ENCODE peak calls at places on chromosomes 6 and 20, in eight cellular contexts. One of them, this sample, is unnamed.

GRCh38 chr6:122501475-122501874 is 29.9 kb upstream of the SERINC1 start:
- DNase-seq in sigmoid colon: no peak
- DNase-seq in progenitor cell of endocrine pancreas: no peak
- DNase-seq in HFF-Myc: no peak
- DNase-seq in lower lobe of right lung: no peak
- DNase-seq in RWPE1: no peak
- DNase-seq in breast epithelium: no peak
- DNase-seq in GM12865: no peak
- DNase-seq in this sample: no peak

GRCh38 chr20:49669601-49670189 is 44.0 kb downstream of the B4GALT5 start:
- DNase-seq in sigmoid colon: no peak
- DNase-seq in progenitor cell of endocrine pancreas: no peak
- DNase-seq in HFF-Myc: no peak
- DNase-seq in lower lobe of right lung: no peak
- DNase-seq in RWPE1: no peak
- DNase-seq in breast epithelium: no peak
- DNase-seq in GM12865: peak
- DNase-seq in this sample: no peak

GRCh38 chr6:15272562-15272961 is 26.7 kb downstream of the JARID2 start:
- DNase-seq in sigmoid colon: no peak
- DNase-seq in progenitor cell of endocrine pancreas: no peak
- DNase-seq in HFF-Myc: no peak
- DNase-seq in lower lobe of right lung: no peak
- DNase-seq in RWPE1: no peak
- DNase-seq in breast epithelium: no peak
- DNase-seq in GM12865: no peak
- DNase-seq in this sample: no peak

GRCh38 chr6:55046869-55047422 is 127.4 kb upstream of the HCRTR2 start:
- DNase-seq in sigmoid colon: no peak
- DNase-seq in progenitor cell of endocrine pancreas: no peak
- DNase-seq in HFF-Myc: no peak
- DNase-seq in lower lobe of right lung: no peak
- DNase-seq in RWPE1: no peak
- DNase-seq in breast epithelium: no peak
- DNase-seq in GM12865: no peak
- DNase-seq in this sample: no peak

GRCh38 chr20:59144179-59144830 is 19.3 kb upstream of the ZNF831 start:
- DNase-seq in sigmoid colon: no peak
- DNase-seq in progenitor cell of endocrine pancreas: no peak
- DNase-seq in HFF-Myc: no peak
- DNase-seq in lower lobe of right lung: no peak
- DNase-seq in RWPE1: no peak
- DNase-seq in breast epithelium: no peak
- DNase-seq in GM12865: no peak
- DNase-seq in this sample: no peak

GRCh38 chr6:41208439-41209106 is 7.6 kb upstream of the TREML2 start:
- DNase-seq in sigmoid colon: no peak
- DNase-seq in progenitor cell of endocrine pancreas: no peak
- DNase-seq in HFF-Myc: no peak
- DNase-seq in lower lobe of right lung: no peak
- DNase-seq in RWPE1: no peak
- DNase-seq in breast epithelium: no peak
- DNase-seq in GM12865: peak
- DNase-seq in this sample: peak

GRCh38 chr20:17605131-17605660 is 35.3 kb downstream of the DSTN start:
- DNase-seq in sigmoid colon: no peak
- DNase-seq in progenitor cell of endocrine pancreas: no peak
- DNase-seq in HFF-Myc: no peak
- DNase-seq in lower lobe of right lung: no peak
- DNase-seq in RWPE1: no peak
- DNase-seq in breast epithelium: no peak
- DNase-seq in GM12865: no peak
- DNase-seq in this sample: no peak

GRCh38 chr20:2900845-2901592 is 27.7 kb downstream of the PTPRA start:
- DNase-seq in sigmoid colon: no peak
- DNase-seq in progenitor cell of endocrine pancreas: no peak
- DNase-seq in HFF-Myc: no peak
- DNase-seq in lower lobe of right lung: no peak
- DNase-seq in RWPE1: no peak
- DNase-seq in breast epithelium: no peak
- DNase-seq in GM12865: peak
- DNase-seq in this sample: no peak

GRCh38 chr6:73309784-73310502 is 44.1 kb downstream of the DPPA5 start:
- DNase-seq in sigmoid colon: peak
- DNase-seq in progenitor cell of endocrine pancreas: peak
- DNase-seq in HFF-Myc: no peak
- DNase-seq in lower lobe of right lung: peak
- DNase-seq in RWPE1: peak
- DNase-seq in breast epithelium: no peak
- DNase-seq in GM12865: peak
- DNase-seq in this sample: no peak

GRCh38 chr20:37296371-37296770 is 6.9 kb downstream of the MANBAL start:
- DNase-seq in sigmoid colon: no peak
- DNase-seq in progenitor cell of endocrine pancreas: no peak
- DNase-seq in HFF-Myc: no peak
- DNase-seq in lower lobe of right lung: no peak
- DNase-seq in RWPE1: no peak
- DNase-seq in breast epithelium: no peak
- DNase-seq in GM12865: no peak
- DNase-seq in this sample: no peak

DNA sequence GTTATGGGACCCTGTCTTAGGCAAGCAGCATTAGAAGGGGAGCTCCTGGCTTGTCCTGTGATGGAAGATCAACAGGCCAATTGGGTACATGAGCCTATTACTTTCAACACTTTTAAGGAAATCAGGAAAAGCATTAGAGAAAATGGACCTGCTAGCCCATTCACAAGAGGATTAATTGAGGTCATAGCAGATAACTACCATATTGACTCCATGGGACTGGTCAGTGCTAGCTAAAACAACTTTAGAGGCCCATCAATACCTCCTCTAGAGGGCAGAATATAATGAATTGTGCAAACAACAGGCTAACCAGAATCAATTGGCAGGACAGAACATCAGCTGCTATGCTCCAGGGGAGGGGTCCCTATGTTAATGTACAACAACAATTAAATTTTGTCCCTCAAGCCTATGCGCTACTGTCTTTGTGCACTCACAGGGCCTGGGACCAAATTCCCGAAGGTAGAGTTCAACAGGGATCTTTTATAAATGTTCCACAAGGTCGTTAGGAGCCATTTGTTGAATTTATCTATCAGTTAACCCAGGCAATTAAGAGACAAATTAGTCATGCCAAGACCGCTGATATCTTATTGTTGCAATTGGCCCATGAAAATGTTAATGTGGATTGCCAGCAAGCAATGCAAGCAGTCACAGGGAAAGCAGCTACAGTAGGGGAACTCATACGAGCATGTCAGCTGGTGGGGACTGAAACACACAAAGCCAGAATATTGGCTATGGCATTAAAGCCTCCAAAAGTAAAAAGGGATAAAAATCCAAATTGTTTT is 106.6 kb upstream of the BTN3A2 start:
- DNase-seq in sigmoid colon: no peak
- DNase-seq in progenitor cell of endocrine pancreas: no peak
- DNase-seq in HFF-Myc: no peak
- DNase-seq in lower lobe of right lung: no peak
- DNase-seq in RWPE1: no peak
- DNase-seq in breast epithelium: no peak
- DNase-seq in GM12865: peak
- DNase-seq in this sample: no peak
- TF ChIP-seq CTCF in sigmoid colon: no peak
- TF ChIP-seq CTCF in progenitor cell of endocrine pancreas: peak
- TF ChIP-seq CTCF in HFF-Myc: peak
- TF ChIP-seq CTCF in lower lobe of right lung: no peak
- TF ChIP-seq CTCF in RWPE1: no peak
- TF ChIP-seq CTCF in breast epithelium: no peak
- TF ChIP-seq CTCF in GM12865: peak
- TF ChIP-seq CTCF in this sample: no peak

GRCh38 chr6:168713013-168713412 is 272.0 kb downstream of the SMOC2 start:
- DNase-seq in sigmoid colon: no peak
- DNase-seq in progenitor cell of endocrine pancreas: no peak
- DNase-seq in HFF-Myc: no peak
- DNase-seq in lower lobe of right lung: no peak
- DNase-seq in RWPE1: no peak
- DNase-seq in breast epithelium: no peak
- DNase-seq in GM12865: no peak
- DNase-seq in this sample: peak

GRCh38 chr6:168714547-168715260 is 273.7 kb downstream of the SMOC2 start:
- DNase-seq in sigmoid colon: no peak
- DNase-seq in progenitor cell of endocrine pancreas: no peak
- DNase-seq in HFF-Myc: no peak
- DNase-seq in lower lobe of right lung: no peak
- DNase-seq in RWPE1: no peak
- DNase-seq in breast epithelium: no peak
- DNase-seq in GM12865: no peak
- DNase-seq in this sample: no peak

GRCh38 chr6:168715643-168716481 is 274.9 kb downstream of the SMOC2 start:
- DNase-seq in sigmoid colon: no peak
- DNase-seq in progenitor cell of endocrine pancreas: no peak
- DNase-seq in HFF-Myc: no peak
- DNase-seq in lower lobe of right lung: no peak
- DNase-seq in RWPE1: no peak
- DNase-seq in breast epithelium: no peak
- DNase-seq in GM12865: no peak
- DNase-seq in this sample: no peak

GRCh38 chr6:168711666-168712300 is 270.8 kb downstream of the SMOC2 start:
- DNase-seq in sigmoid colon: no peak
- DNase-seq in progenitor cell of endocrine pancreas: no peak
- DNase-seq in HFF-Myc: no peak
- DNase-seq in lower lobe of right lung: no peak
- DNase-seq in RWPE1: no peak
- DNase-seq in breast epithelium: no peak
- DNase-seq in GM12865: no peak
- DNase-seq in this sample: peak

GRCh38 chr6:168713839-168714238 is 272.9 kb downstream of the SMOC2 start:
- DNase-seq in sigmoid colon: no peak
- DNase-seq in progenitor cell of endocrine pancreas: no peak
- DNase-seq in HFF-Myc: no peak
- DNase-seq in lower lobe of right lung: no peak
- DNase-seq in RWPE1: peak
- DNase-seq in breast epithelium: no peak
- DNase-seq in GM12865: no peak
- DNase-seq in this sample: peak
- TF ChIP-seq CTCF in sigmoid colon: no peak
- TF ChIP-seq CTCF in progenitor cell of endocrine pancreas: peak
- TF ChIP-seq CTCF in HFF-Myc: no peak
- TF ChIP-seq CTCF in lower lobe of right lung: peak
- TF ChIP-seq CTCF in RWPE1: no peak
- TF ChIP-seq CTCF in breast epithelium: no peak
- TF ChIP-seq CTCF in GM12865: no peak
- TF ChIP-seq CTCF in this sample: peak

GRCh38 chr6:154510144-154510905 is at the start of gene CNKSR3:
- DNase-seq in sigmoid colon: peak
- DNase-seq in progenitor cell of endocrine pancreas: peak
- DNase-seq in HFF-Myc: peak
- DNase-seq in lower lobe of right lung: peak
- DNase-seq in RWPE1: peak
- DNase-seq in breast epithelium: peak
- DNase-seq in GM12865: peak
- DNase-seq in this sample: peak
- TF ChIP-seq CTCF in sigmoid colon: no peak
- TF ChIP-seq CTCF in progenitor cell of endocrine pancreas: peak
- TF ChIP-seq CTCF in HFF-Myc: no peak
- TF ChIP-seq CTCF in lower lobe of right lung: no peak
- TF ChIP-seq CTCF in RWPE1: no peak
- TF ChIP-seq CTCF in breast epithelium: no peak
- TF ChIP-seq CTCF in GM12865: no peak
- TF ChIP-seq CTCF in this sample: no peak

DNA sequence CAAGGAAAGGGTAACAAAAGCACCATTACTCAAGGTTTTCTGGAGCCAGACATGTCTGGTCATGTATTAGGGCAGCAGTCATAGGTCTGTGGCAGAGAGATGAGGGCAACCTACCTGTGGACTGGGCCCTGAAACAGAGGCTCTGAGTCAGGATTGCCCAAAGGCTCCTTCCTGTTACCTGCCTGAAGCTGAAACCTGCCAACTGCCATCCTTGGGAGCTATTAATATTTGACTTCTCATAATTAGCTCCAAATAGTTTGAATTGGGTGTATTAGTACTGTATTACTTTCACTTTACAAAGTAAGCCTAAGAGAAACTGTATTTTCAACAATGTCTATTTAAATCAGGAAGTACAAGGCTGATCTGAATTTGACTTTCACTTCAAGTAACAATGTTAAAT is 72.0 kb upstream of the TBX18 start:
- DNase-seq in sigmoid colon: no peak
- DNase-seq in progenitor cell of endocrine pancreas: no peak
- DNase-seq in HFF-Myc: no peak
- DNase-seq in lower lobe of right lung: no peak
- DNase-seq in RWPE1: peak
- DNase-seq in breast epithelium: no peak
- DNase-seq in GM12865: no peak
- DNase-seq in this sample: no peak
- TF ChIP-seq CTCF in sigmoid colon: no peak
- TF ChIP-seq CTCF in progenitor cell of endocrine pancreas: no peak
- TF ChIP-seq CTCF in HFF-Myc: no peak
- TF ChIP-seq CTCF in lower lobe of right lung: no peak
- TF ChIP-seq CTCF in RWPE1: no peak
- TF ChIP-seq CTCF in breast epithelium: no peak
- TF ChIP-seq CTCF in GM12865: no peak
- TF ChIP-seq CTCF in this sample: no peak